ENCODE peak calls at places on chromosomes 6 and 20, in eight cellular contexts. Q, J, A, Y, V, X, O and I are unnamed samples.

GRCh38 chr6:125871365-125871764 is 80.6 kb downstream of the NCOA7 start:
- DNase-seq in Q (no peak), J (no peak), A (no peak), Y (peak; percentile 24), V (no peak), X (peak; percentile 44), O (no peak), I (no peak)

GRCh38 chr20:15612746-15613145 is 960.5 kb downstream of the KIF16B start:
- DNase-seq in Q (no peak), J (no peak), A (no peak), Y (no peak), V (no peak), X (no peak), O (no peak), I (no peak)

GRCh38 chr20:62370115-62370806 is 3.1 kb upstream of the LAMA5 start:
- DNase-seq in Q (peak; percentile 54), J (peak; percentile 54), A (no peak), Y (peak; percentile 93), V (peak; percentile 45), X (no peak), O (no peak), I (no peak)

GRCh38 chr6:68876792-68877493 is 241.9 kb downstream of the ADGRB3 start:
- DNase-seq in Q (no peak), J (no peak), A (no peak), Y (peak; percentile 33), V (no peak), X (peak; percentile 30), O (no peak), I (no peak)

GRCh38 chr6:14799928-14800327 is 445.9 kb upstream of the JARID2 start:
- DNase-seq in Q (no peak), J (peak; percentile 70), A (no peak), Y (peak; percentile 82), V (peak; percentile 66), X (peak; percentile 76), O (peak; percentile 56), I (no peak)

GRCh38 chr20:52313335-52313963 is 121.9 kb upstream of the ZFP64 start:
- DNase-seq in Q (peak; percentile 22), J (peak; percentile 29), A (no peak), Y (peak; percentile 5), V (peak; percentile 36), X (peak; percentile 49), O (peak; percentile 12), I (no peak)

GRCh38 chr6:128963561-128963960 is 80.6 kb downstream of the LAMA2 start:
- DNase-seq in Q (no peak), J (no peak), A (no peak), Y (peak; percentile 22), V (peak; percentile 60), X (no peak), O (no peak), I (no peak)

GRCh38 chr6:131682427-131682826 is 18.8 kb downstream of the OR2A4 start:
- DNase-seq in Q (no peak), J (no peak), A (no peak), Y (peak; percentile 51), V (no peak), X (peak; percentile 6), O (no peak), I (no peak)

GRCh38 chr6:33983109-33983475 is 162.8 kb downstream of the GRM4 start:
- DNase-seq in Q (no peak), J (peak; percentile 27), A (peak; percentile 42), Y (no peak), V (no peak), X (peak; percentile 50), O (peak; percentile 22), I (peak; percentile 64)

GRCh38 chr6:134658596-134658995 is 291.3 kb downstream of the ALDH8A1 start:
- DNase-seq in Q (no peak), J (no peak), A (no peak), Y (no peak), V (no peak), X (no peak), O (no peak), I (no peak)

GRCh38 chr6:54718541-54719023 is 128.0 kb upstream of the FAM83B start:
- DNase-seq in Q (no peak), J (no peak), A (no peak), Y (no peak), V (no peak), X (peak; percentile 62), O (peak; percentile 39), I (no peak)

DNA sequence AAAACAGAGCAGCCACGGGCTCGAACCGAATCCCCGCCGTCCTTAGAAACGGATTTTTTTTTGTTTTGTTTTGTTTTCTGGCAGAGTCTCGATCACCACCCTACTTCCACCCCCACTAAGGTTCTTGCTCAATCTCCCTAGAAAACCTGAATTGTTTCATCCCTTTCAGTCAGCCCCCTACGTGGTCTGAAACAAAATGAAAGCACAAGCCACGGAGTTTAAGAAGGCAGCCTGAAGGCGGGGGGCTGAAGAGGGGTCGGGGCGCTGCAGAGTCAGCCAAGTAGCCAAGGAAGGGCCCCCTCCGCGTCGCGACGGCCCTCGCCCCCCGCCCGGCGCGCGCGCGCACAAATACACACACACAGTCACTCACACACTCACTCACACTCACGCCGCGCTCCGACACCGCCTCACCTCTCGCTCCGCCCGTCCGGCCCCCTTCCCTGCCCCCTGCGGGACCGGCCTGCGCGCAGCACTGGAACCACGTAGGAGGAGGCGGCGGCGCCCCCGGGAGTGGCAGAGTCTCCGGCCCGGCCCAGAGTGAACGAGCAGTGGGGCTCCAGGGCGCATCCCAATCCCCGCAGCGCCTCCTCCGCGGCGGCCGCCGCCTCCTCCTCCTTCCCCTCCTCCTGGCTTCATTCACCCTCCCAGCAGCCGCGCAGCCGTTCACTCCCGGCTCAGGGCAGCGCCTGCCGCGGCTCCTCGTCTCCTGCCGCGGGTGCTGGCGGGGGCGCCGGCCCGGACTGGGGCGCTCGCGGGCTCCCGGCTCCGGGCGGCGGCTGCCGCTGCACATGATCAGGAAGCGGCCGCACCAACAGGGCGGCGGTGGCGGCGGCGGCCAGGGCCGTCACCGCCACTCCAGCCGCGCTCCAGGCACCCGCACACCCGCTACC is 1.4 kb downstream of the ATXN1 start:
- DNase-seq in Q (no peak), J (peak; percentile 95), A (peak; percentile 79), Y (peak; percentile 97), V (peak; percentile 86), X (peak; percentile 87), O (peak; percentile 85), I (peak; percentile 95)
- TF ChIP-seq CTCF in Q (no peak), J (no peak), A (no peak), Y (no peak), V (peak; percentile 47), X (peak; percentile 4), O (peak; percentile 13), I (peak; percentile 29)

GRCh38 chr6:36130672-36131516 is 581 bp downstream of the MAPK13 start:
- DNase-seq in Q (no peak), J (peak; percentile 74), A (peak; percentile 78), Y (peak; percentile 50), V (no peak), X (peak; percentile 24), O (peak; percentile 73), I (no peak)
- TF ChIP-seq CTCF in Q (no peak), J (peak; percentile 12), A (peak; percentile 3), Y (no peak), V (peak; percentile 33), X (peak; percentile 11), O (peak; percentile 22), I (no peak)

GRCh38 chr6:117481278-117481925 is 1.1 kb upstream of the DCBLD1 start:
- DNase-seq in Q (no peak), J (no peak), A (peak; percentile 51), Y (no peak), V (no peak), X (no peak), O (no peak), I (no peak)
- TF ChIP-seq CTCF in Q (no peak), J (no peak), A (no peak), Y (no peak), V (no peak), X (no peak), O (no peak), I (no peak)

GRCh38 chr20:44803383-44803941 is 6.9 kb downstream of the RIMS4 start:
- DNase-seq in Q (no peak), J (no peak), A (no peak), Y (no peak), V (no peak), X (no peak), O (no peak), I (no peak)

GRCh38 chr20:44802702-44803101 is 7.6 kb downstream of the RIMS4 start:
- DNase-seq in Q (no peak), J (no peak), A (no peak), Y (no peak), V (no peak), X (no peak), O (no peak), I (no peak)

GRCh38 chr20:44799691-44800090 is 10.7 kb downstream of the RIMS4 start:
- DNase-seq in Q (no peak), J (no peak), A (no peak), Y (no peak), V (no peak), X (no peak), O (no peak), I (no peak)

GRCh38 chr20:44796758-44797457 is 13.4 kb downstream of the RIMS4 start:
- DNase-seq in Q (no peak), J (no peak), A (no peak), Y (no peak), V (no peak), X (no peak), O (no peak), I (no peak)

DNA sequence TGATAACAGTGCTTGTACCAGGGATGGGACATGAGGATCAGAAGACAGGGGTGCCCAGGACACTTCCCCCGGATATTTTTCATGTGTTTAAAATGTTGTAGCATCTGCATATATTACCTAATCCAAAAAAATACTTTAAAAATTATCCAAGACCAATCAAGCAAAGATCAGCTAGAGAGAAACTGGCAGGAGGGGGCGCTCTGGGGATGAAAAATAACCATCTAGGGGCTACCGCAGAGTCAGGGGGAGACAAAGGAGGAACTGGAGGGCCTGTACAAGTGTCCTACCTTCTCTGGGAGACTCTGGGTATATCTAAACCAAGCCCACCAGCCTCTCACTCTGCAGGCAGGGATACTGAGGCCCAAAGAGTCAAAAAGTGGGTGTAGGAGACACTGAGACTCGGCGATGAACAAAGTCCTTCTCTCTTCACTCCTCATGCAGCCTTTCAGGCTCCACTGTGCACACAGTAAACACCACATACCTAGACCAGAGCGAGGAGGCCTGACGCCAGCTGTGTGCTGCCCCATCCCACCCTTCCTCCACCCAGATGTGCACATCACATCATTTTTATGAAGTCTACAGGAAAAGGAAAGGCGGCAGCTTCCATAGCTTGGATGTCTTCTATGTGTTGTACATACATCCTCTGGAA is 9.8 kb downstream of the RIMS4 start:
- DNase-seq in Q (no peak), J (no peak), A (peak; percentile 75), Y (no peak), V (no peak), X (no peak), O (no peak), I (no peak)
- TF ChIP-seq CTCF in Q (peak; percentile 30), J (no peak), A (peak; percentile 45), Y (no peak), V (peak; percentile 43), X (no peak), O (peak; percentile 15), I (peak; percentile 31)

GRCh38 chr6:84581494-84582259 is 182.7 kb downstream of the TBX18 start:
- DNase-seq in Q (no peak), J (no peak), A (no peak), Y (peak; percentile 91), V (peak; percentile 66), X (peak; percentile 27), O (no peak), I (no peak)
- TF ChIP-seq CTCF in Q (no peak), J (no peak), A (no peak), Y (no peak), V (no peak), X (no peak), O (no peak), I (no peak)